ENCODE peak calls at places on chromosomes 5 and 9, in five cellular contexts. One of them, this sample, is unnamed. For H3K4me1 and H3K36me3, the result is how much of the 10 kb centered on the place peaks cover.

GRCh38 chr5:124333295-124333979 is 413.0 kb downstream of the ZNF608 start:
- DNase-seq in osteoblast: no peak
- DNase-seq in neural progenitor cell: no peak
- DNase-seq in adipocyte: no peak
- DNase-seq in BE2C: no peak
- DNase-seq in this sample: peak

GRCh38 chr5:76617675-76618074 is 5.5 kb downstream of the F2RL2 start:
- DNase-seq in osteoblast: peak
- DNase-seq in BE2C: no peak
- DNase-seq in neural progenitor cell: no peak
- DNase-seq in adipocyte: peak
- DNase-seq in this sample: no peak

GRCh38 chr9:83670381-83670780 is 37.4 kb downstream of the UBQLN1 start:
- DNase-seq in neural progenitor cell: no peak
- DNase-seq in adipocyte: no peak
- DNase-seq in osteoblast: no peak
- DNase-seq in BE2C: no peak
- DNase-seq in this sample: no peak

GRCh38 chr5:72467987-72468386 is 39.2 kb downstream of the ZNF366 start:
- DNase-seq in adipocyte: peak
- DNase-seq in osteoblast: no peak
- DNase-seq in BE2C: no peak
- DNase-seq in neural progenitor cell: no peak
- DNase-seq in this sample: no peak

GRCh38 chr9:114305189-114305555 is 17.7 kb upstream of the ORM1 start:
- DNase-seq in BE2C: no peak
- DNase-seq in adipocyte: no peak
- DNase-seq in osteoblast: no peak
- DNase-seq in neural progenitor cell: no peak
- DNase-seq in this sample: no peak

GRCh38 chr5:33556330-33557328 is 115.9 kb downstream of the TARS1 start:
- DNase-seq in osteoblast: no peak
- DNase-seq in neural progenitor cell: no peak
- DNase-seq in BE2C: no peak
- DNase-seq in adipocyte: no peak
- DNase-seq in this sample: no peak

GRCh38 chr9:121819511-121820231 is 168.2 kb downstream of the DAB2IP start:
- DNase-seq in BE2C: peak
- DNase-seq in adipocyte: peak
- DNase-seq in osteoblast: peak
- DNase-seq in neural progenitor cell: peak
- DNase-seq in this sample: peak

GRCh38 chr5:133265720-133266575 is 214.1 kb downstream of the HSPA4 start:
- DNase-seq in adipocyte: no peak
- DNase-seq in osteoblast: no peak
- DNase-seq in neural progenitor cell: no peak
- DNase-seq in BE2C: no peak
- DNase-seq in this sample: no peak

GRCh38 chr9:113255431-113255830 is 19.9 kb downstream of the CDC26 start:
- DNase-seq in neural progenitor cell: no peak
- DNase-seq in osteoblast: no peak
- DNase-seq in adipocyte: no peak
- DNase-seq in BE2C: peak
- DNase-seq in this sample: no peak

GRCh38 chr5:90871356-90871755 is 312.8 kb downstream of the ADGRV1 start:
- DNase-seq in adipocyte: peak
- DNase-seq in neural progenitor cell: no peak
- DNase-seq in BE2C: no peak
- DNase-seq in osteoblast: no peak
- DNase-seq in this sample: no peak

GRCh38 chr5:154701181-154701580 is 54.0 kb upstream of the LARP1 start:
- DNase-seq in adipocyte: no peak
- DNase-seq in BE2C: no peak
- DNase-seq in osteoblast: no peak
- DNase-seq in neural progenitor cell: no peak
- DNase-seq in this sample: no peak

GRCh38 chr9:96391021-96391765 is 7.7 kb upstream of the SLC35D2 start:
- DNase-seq in adipocyte: peak
- DNase-seq in neural progenitor cell: no peak
- DNase-seq in BE2C: no peak
- DNase-seq in osteoblast: peak
- DNase-seq in this sample: peak

GRCh38 chr9:137147091-137147792 is 8.3 kb downstream of the GRIN1 start:
- DNase-seq in BE2C: peak
- DNase-seq in adipocyte: no peak
- DNase-seq in neural progenitor cell: no peak
- DNase-seq in osteoblast: peak
- DNase-seq in this sample: no peak

GRCh38 chr5:153835891-153836515 is 202.7 kb downstream of the FAM114A2 start:
- DNase-seq in osteoblast: no peak
- DNase-seq in adipocyte: no peak
- DNase-seq in neural progenitor cell: no peak
- DNase-seq in BE2C: no peak
- DNase-seq in this sample: no peak

GRCh38 chr9:135925496-135926133 is 18.3 kb upstream of the CAMSAP1 start:
- DNase-seq in neural progenitor cell: no peak
- DNase-seq in adipocyte: no peak
- DNase-seq in osteoblast: peak
- DNase-seq in BE2C: no peak
- DNase-seq in this sample: no peak

GRCh38 chr9:126470251-126470993 is 143.3 kb upstream of the LMX1B start:
- DNase-seq in neural progenitor cell: no peak
- DNase-seq in BE2C: no peak
- DNase-seq in adipocyte: no peak
- DNase-seq in osteoblast: no peak
- DNase-seq in this sample: no peak
- H3K4me1 ChIP-seq in neural progenitor cell: under half
- H3K4me1 ChIP-seq in BE2C: under half
- H3K4me1 ChIP-seq in adipocyte: half or more
- H3K4me1 ChIP-seq in osteoblast: half or more
- H3K4me1 ChIP-seq in this sample: under half

DNA sequence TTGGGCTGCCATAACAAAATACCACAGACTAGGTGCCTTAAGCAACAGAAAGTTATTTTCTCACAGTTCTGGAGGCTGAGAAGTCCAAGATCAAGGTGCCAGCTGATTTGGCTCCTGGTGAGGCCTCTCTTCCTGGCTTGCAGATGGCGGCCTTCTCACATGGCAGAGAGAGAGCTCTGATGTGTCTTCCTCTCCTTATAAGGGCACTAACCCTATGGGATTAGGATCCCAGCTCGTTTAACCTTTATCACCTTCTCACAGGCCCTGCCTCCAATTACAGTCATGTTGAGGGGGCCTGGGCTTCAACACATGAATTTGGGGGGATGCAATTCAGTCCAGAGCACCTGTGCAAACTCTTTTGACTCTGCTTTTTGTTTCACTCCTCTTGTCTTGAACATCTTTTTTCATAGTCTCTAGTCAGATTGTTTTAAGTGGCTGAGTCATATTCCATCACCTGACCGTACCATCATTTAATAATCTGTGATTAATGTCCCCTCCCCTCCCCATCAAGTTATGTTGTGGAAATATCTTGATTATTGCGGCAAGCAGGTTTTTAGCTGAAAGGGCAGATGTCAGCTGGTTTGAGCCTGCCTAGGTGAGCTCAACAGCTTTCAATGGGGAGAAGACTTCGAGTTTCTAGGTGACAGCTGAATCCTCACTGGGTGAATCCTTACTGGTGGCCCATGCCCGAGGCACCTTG is 61.8 kb downstream of the NDFIP1 start:
- DNase-seq in osteoblast: no peak
- DNase-seq in adipocyte: no peak
- DNase-seq in neural progenitor cell: no peak
- DNase-seq in BE2C: peak
- DNase-seq in this sample: no peak
- H3K4me3 ChIP-seq in osteoblast: no peak
- H3K4me3 ChIP-seq in adipocyte: no peak
- H3K4me3 ChIP-seq in neural progenitor cell: no peak
- H3K4me3 ChIP-seq in BE2C: peak
- H3K4me3 ChIP-seq in this sample: no peak

GRCh38 chr5:138755084-138755748 is 2.0 kb downstream of the CTNNA1 start:
- DNase-seq in BE2C: no peak
- DNase-seq in adipocyte: no peak
- DNase-seq in neural progenitor cell: no peak
- DNase-seq in osteoblast: peak
- DNase-seq in this sample: no peak

GRCh38 chr5:138757061-138757776 is 4.0 kb downstream of the CTNNA1 start:
- DNase-seq in osteoblast: no peak
- DNase-seq in BE2C: no peak
- DNase-seq in neural progenitor cell: no peak
- DNase-seq in adipocyte: no peak
- DNase-seq in this sample: no peak

GRCh38 chr5:138763037-138763778 is 10.0 kb downstream of the CTNNA1 start:
- DNase-seq in neural progenitor cell: no peak
- DNase-seq in BE2C: no peak
- DNase-seq in osteoblast: peak
- DNase-seq in adipocyte: no peak
- DNase-seq in this sample: no peak

GRCh38 chr5:138762110-138762509 is 8.9 kb downstream of the CTNNA1 start:
- DNase-seq in osteoblast: no peak
- DNase-seq in adipocyte: no peak
- DNase-seq in BE2C: no peak
- DNase-seq in neural progenitor cell: no peak
- DNase-seq in this sample: no peak

GRCh38 chr5:138760448-138761110 is 7.4 kb downstream of the CTNNA1 start:
- DNase-seq in neural progenitor cell: no peak
- DNase-seq in BE2C: no peak
- DNase-seq in adipocyte: no peak
- DNase-seq in osteoblast: no peak
- DNase-seq in this sample: no peak
- H3K36me3 ChIP-seq in neural progenitor cell: under half
- H3K36me3 ChIP-seq in BE2C: under half
- H3K36me3 ChIP-seq in adipocyte: under half
- H3K36me3 ChIP-seq in osteoblast: under half
- H3K36me3 ChIP-seq in this sample: under half

GRCh38 chr5:17276445-17276844 is 59.0 kb downstream of the BASP1 start:
- DNase-seq in osteoblast: no peak
- DNase-seq in neural progenitor cell: no peak
- DNase-seq in adipocyte: no peak
- DNase-seq in BE2C: no peak
- DNase-seq in this sample: no peak

GRCh38 chr5:17278931-17279330 is 61.5 kb downstream of the BASP1 start:
- DNase-seq in neural progenitor cell: no peak
- DNase-seq in osteoblast: no peak
- DNase-seq in adipocyte: no peak
- DNase-seq in BE2C: no peak
- DNase-seq in this sample: no peak

GRCh38 chr5:17272111-17272510 is 54.7 kb downstream of the BASP1 start:
- DNase-seq in neural progenitor cell: no peak
- DNase-seq in adipocyte: no peak
- DNase-seq in osteoblast: no peak
- DNase-seq in BE2C: no peak
- DNase-seq in this sample: no peak

GRCh38 chr5:17277907-17278306 is 60.5 kb downstream of the BASP1 start:
- DNase-seq in adipocyte: no peak
- DNase-seq in neural progenitor cell: no peak
- DNase-seq in BE2C: no peak
- DNase-seq in osteoblast: no peak
- DNase-seq in this sample: no peak

DNA sequence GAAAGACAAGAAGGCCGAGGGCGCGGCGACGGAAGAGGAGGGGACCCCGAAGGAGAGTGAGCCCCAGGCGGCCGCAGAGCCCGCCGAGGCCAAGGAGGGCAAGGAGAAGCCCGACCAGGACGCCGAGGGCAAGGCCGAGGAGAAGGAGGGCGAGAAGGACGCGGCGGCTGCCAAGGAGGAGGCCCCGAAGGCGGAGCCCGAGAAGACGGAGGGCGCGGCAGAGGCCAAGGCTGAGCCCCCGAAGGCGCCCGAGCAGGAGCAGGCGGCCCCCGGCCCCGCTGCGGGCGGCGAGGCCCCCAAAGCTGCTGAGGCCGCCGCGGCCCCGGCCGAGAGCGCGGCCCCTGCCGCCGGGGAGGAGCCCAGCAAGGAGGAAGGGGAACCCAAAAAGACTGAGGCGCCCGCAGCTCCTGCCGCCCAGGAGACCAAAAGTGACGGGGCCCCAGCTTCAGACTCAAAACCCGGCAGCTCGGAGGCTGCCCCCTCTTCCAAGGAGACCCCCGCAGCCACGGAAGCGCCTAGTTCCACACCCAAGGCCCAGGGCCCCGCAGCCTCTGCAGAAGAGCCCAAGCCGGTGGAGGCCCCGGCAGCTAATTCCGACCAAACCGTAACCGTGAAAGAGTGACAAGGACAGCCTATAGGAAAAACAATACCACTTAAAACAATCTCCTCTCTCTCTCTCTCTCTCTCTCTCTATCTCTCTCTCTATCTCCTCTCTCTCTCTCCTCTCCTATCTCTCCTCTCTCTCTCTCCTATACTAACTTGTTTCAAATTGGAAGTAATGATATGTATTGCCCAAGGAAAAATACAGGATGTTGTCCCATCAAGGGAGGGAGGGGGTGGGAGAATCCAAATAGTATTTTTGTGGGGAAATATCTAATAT is 58.1 kb downstream of the BASP1 start:
- DNase-seq in adipocyte: no peak
- DNase-seq in osteoblast: no peak
- DNase-seq in neural progenitor cell: no peak
- DNase-seq in BE2C: no peak
- DNase-seq in this sample: no peak
- H3K4me1 ChIP-seq in adipocyte: under half
- H3K4me1 ChIP-seq in osteoblast: under half
- H3K4me1 ChIP-seq in neural progenitor cell: under half
- H3K4me1 ChIP-seq in BE2C: under half
- H3K4me1 ChIP-seq in this sample: under half